ENCODE peak calls at places on chromosomes 4 and X, in nine cellular contexts. One of them, this sample, is unnamed.

GRCh38 chr4:153792007-153792892 is 3.4 kb upstream of the SFRP2 start:
- DNase-seq in body of pancreas: peak
- DNase-seq in choroid plexus epithelial cell: peak
- DNase-seq in colonic mucosa: peak
- DNase-seq in neural progenitor cell: peak
- DNase-seq in GM10248: peak
- DNase-seq in ascending aorta: no peak
- DNase-seq in fibroblast of mammary gland: peak
- DNase-seq in BJ: no peak
- DNase-seq in this sample: no peak

GRCh38 chrX:69387559-69388487 is 116.3 kb upstream of the NALF2 start:
- DNase-seq in GM10248: peak
- DNase-seq in fibroblast of mammary gland: peak
- DNase-seq in colonic mucosa: peak
- DNase-seq in body of pancreas: peak
- DNase-seq in ascending aorta: no peak
- DNase-seq in BJ: no peak
- DNase-seq in choroid plexus epithelial cell: peak
- DNase-seq in neural progenitor cell: peak
- DNase-seq in this sample: peak

GRCh38 chr4:15153662-15154061 is 151.4 kb downstream of the CPEB2 start:
- DNase-seq in BJ: no peak
- DNase-seq in colonic mucosa: no peak
- DNase-seq in fibroblast of mammary gland: no peak
- DNase-seq in body of pancreas: no peak
- DNase-seq in choroid plexus epithelial cell: peak
- DNase-seq in ascending aorta: no peak
- DNase-seq in neural progenitor cell: no peak
- DNase-seq in GM10248: no peak
- DNase-seq in this sample: no peak

GRCh38 chrX:39736219-39737211 is 361.2 kb downstream of the BCOR start:
- DNase-seq in fibroblast of mammary gland: peak
- DNase-seq in body of pancreas: peak
- DNase-seq in colonic mucosa: no peak
- DNase-seq in GM10248: no peak
- DNase-seq in ascending aorta: peak
- DNase-seq in choroid plexus epithelial cell: peak
- DNase-seq in neural progenitor cell: no peak
- DNase-seq in BJ: no peak
- DNase-seq in this sample: no peak

GRCh38 chr4:78673258-78673817 is 102.8 kb upstream of the BMP2K start:
- DNase-seq in ascending aorta: no peak
- DNase-seq in fibroblast of mammary gland: no peak
- DNase-seq in colonic mucosa: no peak
- DNase-seq in body of pancreas: no peak
- DNase-seq in choroid plexus epithelial cell: no peak
- DNase-seq in GM10248: no peak
- DNase-seq in BJ: no peak
- DNase-seq in neural progenitor cell: no peak
- DNase-seq in this sample: no peak

GRCh38 chrX:92230628-92231027 is 451.5 kb downstream of the PCDH11X start:
- DNase-seq in BJ: no peak
- DNase-seq in body of pancreas: no peak
- DNase-seq in fibroblast of mammary gland: no peak
- DNase-seq in ascending aorta: no peak
- DNase-seq in GM10248: no peak
- DNase-seq in colonic mucosa: no peak
- DNase-seq in choroid plexus epithelial cell: no peak
- DNase-seq in neural progenitor cell: no peak
- DNase-seq in this sample: no peak

GRCh38 chr4:15303052-15303641 is 124.7 kb upstream of the C1QTNF7 start:
- DNase-seq in GM10248: no peak
- DNase-seq in BJ: peak
- DNase-seq in choroid plexus epithelial cell: peak
- DNase-seq in fibroblast of mammary gland: peak
- DNase-seq in ascending aorta: no peak
- DNase-seq in neural progenitor cell: no peak
- DNase-seq in body of pancreas: peak
- DNase-seq in colonic mucosa: no peak
- DNase-seq in this sample: no peak

GRCh38 chrX:15679246-15679645 is 14.6 kb upstream of the CLTRN start:
- DNase-seq in ascending aorta: no peak
- DNase-seq in body of pancreas: no peak
- DNase-seq in fibroblast of mammary gland: peak
- DNase-seq in neural progenitor cell: no peak
- DNase-seq in BJ: no peak
- DNase-seq in choroid plexus epithelial cell: peak
- DNase-seq in colonic mucosa: no peak
- DNase-seq in GM10248: no peak
- DNase-seq in this sample: no peak

GRCh38 chr4:112183252-112183651 is 38.0 kb downstream of the FAM241A start:
- DNase-seq in GM10248: no peak
- DNase-seq in colonic mucosa: no peak
- DNase-seq in neural progenitor cell: no peak
- DNase-seq in ascending aorta: no peak
- DNase-seq in body of pancreas: no peak
- DNase-seq in fibroblast of mammary gland: peak
- DNase-seq in choroid plexus epithelial cell: peak
- DNase-seq in BJ: no peak
- DNase-seq in this sample: no peak

GRCh38 chr4:8175686-8176085 is 17.1 kb upstream of the ABLIM2 start:
- DNase-seq in fibroblast of mammary gland: no peak
- DNase-seq in neural progenitor cell: no peak
- DNase-seq in body of pancreas: no peak
- DNase-seq in BJ: no peak
- DNase-seq in GM10248: no peak
- DNase-seq in colonic mucosa: no peak
- DNase-seq in choroid plexus epithelial cell: no peak
- DNase-seq in ascending aorta: no peak
- DNase-seq in this sample: no peak

GRCh38 chr4:129641179-129641578 is 545.2 kb downstream of the C4orf33 start:
- DNase-seq in fibroblast of mammary gland: peak
- DNase-seq in body of pancreas: peak
- DNase-seq in BJ: no peak
- DNase-seq in colonic mucosa: peak
- DNase-seq in neural progenitor cell: peak
- DNase-seq in ascending aorta: peak
- DNase-seq in GM10248: peak
- DNase-seq in choroid plexus epithelial cell: peak
- DNase-seq in this sample: peak

GRCh38 chr4:37392540-37393255 is 148.2 kb downstream of the NWD2 start:
- DNase-seq in ascending aorta: peak
- DNase-seq in BJ: no peak
- DNase-seq in colonic mucosa: peak
- DNase-seq in neural progenitor cell: peak
- DNase-seq in fibroblast of mammary gland: no peak
- DNase-seq in GM10248: no peak
- DNase-seq in choroid plexus epithelial cell: peak
- DNase-seq in body of pancreas: peak
- DNase-seq in this sample: no peak

GRCh38 chr4:87532907-87533306 is 3.7 kb upstream of the SPARCL1 start:
- DNase-seq in BJ: no peak
- DNase-seq in neural progenitor cell: no peak
- DNase-seq in fibroblast of mammary gland: no peak
- DNase-seq in body of pancreas: no peak
- DNase-seq in ascending aorta: no peak
- DNase-seq in GM10248: no peak
- DNase-seq in colonic mucosa: no peak
- DNase-seq in choroid plexus epithelial cell: no peak
- DNase-seq in this sample: no peak

GRCh38 chr4:11912886-11913285 is 484.2 kb upstream of the HS3ST1 start:
- DNase-seq in fibroblast of mammary gland: peak
- DNase-seq in choroid plexus epithelial cell: no peak
- DNase-seq in neural progenitor cell: no peak
- DNase-seq in ascending aorta: no peak
- DNase-seq in BJ: no peak
- DNase-seq in body of pancreas: no peak
- DNase-seq in GM10248: no peak
- DNase-seq in colonic mucosa: no peak
- DNase-seq in this sample: no peak

GRCh38 chr4:170227928-170228327 is 138.2 kb upstream of the AADAT start:
- DNase-seq in BJ: no peak
- DNase-seq in body of pancreas: no peak
- DNase-seq in ascending aorta: no peak
- DNase-seq in GM10248: no peak
- DNase-seq in colonic mucosa: no peak
- DNase-seq in fibroblast of mammary gland: no peak
- DNase-seq in choroid plexus epithelial cell: no peak
- DNase-seq in neural progenitor cell: peak
- DNase-seq in this sample: no peak

GRCh38 chr4:168900080-168900479 is 110.0 kb downstream of the CBR4 start:
- DNase-seq in choroid plexus epithelial cell: peak
- DNase-seq in GM10248: no peak
- DNase-seq in neural progenitor cell: no peak
- DNase-seq in body of pancreas: no peak
- DNase-seq in BJ: no peak
- DNase-seq in ascending aorta: peak
- DNase-seq in colonic mucosa: no peak
- DNase-seq in fibroblast of mammary gland: peak
- DNase-seq in this sample: no peak

GRCh38 chrX:136754641-136755040 is 26.1 kb downstream of the ARHGEF6 start:
- DNase-seq in BJ: no peak
- DNase-seq in fibroblast of mammary gland: no peak
- DNase-seq in ascending aorta: no peak
- DNase-seq in neural progenitor cell: peak
- DNase-seq in colonic mucosa: no peak
- DNase-seq in GM10248: no peak
- DNase-seq in body of pancreas: peak
- DNase-seq in choroid plexus epithelial cell: no peak
- DNase-seq in this sample: no peak

GRCh38 chrX:72181178-72182125 is at the start of gene PIN4:
- DNase-seq in BJ: peak
- DNase-seq in fibroblast of mammary gland: peak
- DNase-seq in choroid plexus epithelial cell: peak
- DNase-seq in neural progenitor cell: peak
- DNase-seq in GM10248: peak
- DNase-seq in colonic mucosa: peak
- DNase-seq in body of pancreas: peak
- DNase-seq in ascending aorta: peak
- DNase-seq in this sample: peak

GRCh38 chrX:44338361-44338760 is 5.1 kb downstream of the EFHC2 start:
- DNase-seq in body of pancreas: no peak
- DNase-seq in GM10248: no peak
- DNase-seq in ascending aorta: no peak
- DNase-seq in choroid plexus epithelial cell: no peak
- DNase-seq in colonic mucosa: no peak
- DNase-seq in fibroblast of mammary gland: no peak
- DNase-seq in BJ: no peak
- DNase-seq in neural progenitor cell: no peak
- DNase-seq in this sample: no peak

GRCh38 chrX:2696698-2697215 is 5.7 kb downstream of the CD99 start:
- DNase-seq in neural progenitor cell: no peak
- DNase-seq in colonic mucosa: no peak
- DNase-seq in fibroblast of mammary gland: peak
- DNase-seq in choroid plexus epithelial cell: peak
- DNase-seq in body of pancreas: peak
- DNase-seq in BJ: no peak
- DNase-seq in ascending aorta: no peak
- DNase-seq in GM10248: peak
- DNase-seq in this sample: peak

GRCh38 chr4:78292336-78292735 is 235.2 kb downstream of the FRAS1 start:
- DNase-seq in choroid plexus epithelial cell: no peak
- DNase-seq in BJ: no peak
- DNase-seq in body of pancreas: no peak
- DNase-seq in GM10248: no peak
- DNase-seq in colonic mucosa: no peak
- DNase-seq in neural progenitor cell: no peak
- DNase-seq in ascending aorta: no peak
- DNase-seq in fibroblast of mammary gland: no peak
- DNase-seq in this sample: no peak

GRCh38 chrX:137565921-137566745 is at the start of gene ZIC3:
- DNase-seq in neural progenitor cell: peak
- DNase-seq in ascending aorta: peak
- DNase-seq in colonic mucosa: peak
- DNase-seq in GM10248: no peak
- DNase-seq in choroid plexus epithelial cell: peak
- DNase-seq in BJ: no peak
- DNase-seq in fibroblast of mammary gland: peak
- DNase-seq in body of pancreas: peak
- DNase-seq in this sample: no peak

GRCh38 chr4:21387683-21388082 is 560.9 kb downstream of the KCNIP4 start:
- DNase-seq in choroid plexus epithelial cell: no peak
- DNase-seq in GM10248: no peak
- DNase-seq in fibroblast of mammary gland: no peak
- DNase-seq in neural progenitor cell: no peak
- DNase-seq in ascending aorta: no peak
- DNase-seq in BJ: no peak
- DNase-seq in colonic mucosa: peak
- DNase-seq in body of pancreas: no peak
- DNase-seq in this sample: no peak

GRCh38 chr4:101370663-101371210 is 23.4 kb upstream of the PPP3CA start:
- DNase-seq in body of pancreas: no peak
- DNase-seq in neural progenitor cell: no peak
- DNase-seq in choroid plexus epithelial cell: no peak
- DNase-seq in fibroblast of mammary gland: no peak
- DNase-seq in ascending aorta: no peak
- DNase-seq in BJ: no peak
- DNase-seq in GM10248: no peak
- DNase-seq in colonic mucosa: no peak
- DNase-seq in this sample: no peak
- TF ChIP-seq CTCF in body of pancreas: no peak
- TF ChIP-seq CTCF in neural progenitor cell: peak
- TF ChIP-seq CTCF in choroid plexus epithelial cell: no peak
- TF ChIP-seq CTCF in fibroblast of mammary gland: no peak
- TF ChIP-seq CTCF in ascending aorta: no peak
- TF ChIP-seq CTCF in BJ: no peak
- TF ChIP-seq CTCF in GM10248: no peak
- TF ChIP-seq CTCF in colonic mucosa: no peak
- TF ChIP-seq CTCF in this sample: no peak

GRCh38 chrX:105526431-105526830 is 295.9 kb upstream of the NRK start:
- DNase-seq in colonic mucosa: no peak
- DNase-seq in GM10248: no peak
- DNase-seq in neural progenitor cell: no peak
- DNase-seq in BJ: no peak
- DNase-seq in body of pancreas: no peak
- DNase-seq in choroid plexus epithelial cell: no peak
- DNase-seq in fibroblast of mammary gland: no peak
- DNase-seq in ascending aorta: no peak
- DNase-seq in this sample: no peak
- TF ChIP-seq CTCF in colonic mucosa: no peak
- TF ChIP-seq CTCF in GM10248: no peak
- TF ChIP-seq CTCF in neural progenitor cell: no peak
- TF ChIP-seq CTCF in BJ: no peak
- TF ChIP-seq CTCF in body of pancreas: no peak
- TF ChIP-seq CTCF in choroid plexus epithelial cell: no peak
- TF ChIP-seq CTCF in fibroblast of mammary gland: no peak
- TF ChIP-seq CTCF in ascending aorta: no peak
- TF ChIP-seq CTCF in this sample: no peak

GRCh38 chr4:47213539-47213938 is 182.2 kb downstream of the GABRB1 start:
- DNase-seq in ascending aorta: no peak
- DNase-seq in BJ: no peak
- DNase-seq in colonic mucosa: no peak
- DNase-seq in GM10248: no peak
- DNase-seq in body of pancreas: no peak
- DNase-seq in fibroblast of mammary gland: no peak
- DNase-seq in neural progenitor cell: no peak
- DNase-seq in choroid plexus epithelial cell: peak
- DNase-seq in this sample: no peak
- TF ChIP-seq CTCF in ascending aorta: no peak
- TF ChIP-seq CTCF in BJ: no peak
- TF ChIP-seq CTCF in colonic mucosa: no peak
- TF ChIP-seq CTCF in GM10248: no peak
- TF ChIP-seq CTCF in body of pancreas: no peak
- TF ChIP-seq CTCF in fibroblast of mammary gland: no peak
- TF ChIP-seq CTCF in neural progenitor cell: no peak
- TF ChIP-seq CTCF in choroid plexus epithelial cell: no peak
- TF ChIP-seq CTCF in this sample: no peak

GRCh38 chrX:50081282-50081955 is 119.4 kb downstream of the AKAP4 start:
- DNase-seq in BJ: no peak
- DNase-seq in fibroblast of mammary gland: peak
- DNase-seq in colonic mucosa: peak
- DNase-seq in neural progenitor cell: peak
- DNase-seq in ascending aorta: no peak
- DNase-seq in body of pancreas: peak
- DNase-seq in GM10248: no peak
- DNase-seq in choroid plexus epithelial cell: peak
- DNase-seq in this sample: no peak
- TF ChIP-seq CTCF in BJ: peak
- TF ChIP-seq CTCF in fibroblast of mammary gland: peak
- TF ChIP-seq CTCF in colonic mucosa: peak
- TF ChIP-seq CTCF in neural progenitor cell: peak
- TF ChIP-seq CTCF in ascending aorta: peak
- TF ChIP-seq CTCF in body of pancreas: peak
- TF ChIP-seq CTCF in GM10248: peak
- TF ChIP-seq CTCF in choroid plexus epithelial cell: peak
- TF ChIP-seq CTCF in this sample: no peak

This sample was measured in GM20000.